ENCODE peak calls at places on chromosomes 2 and 18, in five cellular contexts. G is heart left ventricle, Z is pancreas, D is AG04450, O is left ventricle myocardium inferior. Y is an unnamed sample.

GRCh38 chr2:239695106-239695727 is 294.4 kb upstream of the HDAC4 start:
- DNase-seq in G (no peak), D (no peak), Z (no peak), O (no peak), Y (no peak)

GRCh38 chr2:234001380-234001993 is 49.0 kb upstream of the SPP2 start:
- DNase-seq in Z (no peak), O (no peak), G (no peak), D (no peak), Y (no peak)

GRCh38 chr2:85511008-85511895 is 27.7 kb upstream of the MAT2A start:
- DNase-seq in D (no peak), G (no peak), O (no peak), Z (no peak), Y (no peak)

GRCh38 chr2:180225118-180225517 is 218.0 kb upstream of the CWC22 start:
- DNase-seq in G (no peak), Z (no peak), D (no peak), O (no peak), Y (no peak)

GRCh38 chr2:241811952-241812729 is 3.1 kb downstream of the NEU4 start:
- DNase-seq in Z (peak), O (no peak), G (no peak), D (no peak), Y (peak)

GRCh38 chr2:168160897-168161296 is 86.5 kb downstream of the STK39 start:
- DNase-seq in Z (no peak), O (no peak), G (no peak), D (no peak), Y (no peak)

GRCh38 chr18:111292-112014 is 46.9 kb upstream of the USP14 start:
- DNase-seq in Z (peak), O (peak), G (peak), D (no peak), Y (peak)

GRCh38 chr2:103103678-103104077 is 341.8 kb downstream of the TMEM182 start:
- DNase-seq in D (no peak), G (no peak), O (no peak), Z (no peak), Y (no peak)

GRCh38 chr2:130850788-130851623 is 14.3 kb downstream of the ARHGEF4 start:
- DNase-seq in G (no peak), O (peak), Z (no peak), D (no peak), Y (peak)

GRCh38 chr2:233764264-233764663 is 4.2 kb downstream of the UGT1A1 start:
- DNase-seq in G (no peak), Z (no peak), D (peak), O (no peak), Y (no peak)

GRCh38 chr2:108139521-108139920 is 100.2 kb upstream of the SULT1C3 start:
- DNase-seq in O (no peak), D (no peak), G (no peak), Z (no peak), Y (no peak)

GRCh38 chr18:77711096-77711495 is 461.4 kb downstream of the GALR1 start:
- DNase-seq in D (no peak), G (no peak), Z (no peak), O (no peak), Y (no peak)

GRCh38 chr2:66390811-66391210 is 44.1 kb upstream of the MEIS1 start:
- DNase-seq in O (no peak), Z (no peak), D (no peak), G (no peak), Y (no peak)
- H3K27ac ChIP-seq in O (no peak), Z (no peak), D (no peak), G (no peak), Y (no peak)

DNA sequence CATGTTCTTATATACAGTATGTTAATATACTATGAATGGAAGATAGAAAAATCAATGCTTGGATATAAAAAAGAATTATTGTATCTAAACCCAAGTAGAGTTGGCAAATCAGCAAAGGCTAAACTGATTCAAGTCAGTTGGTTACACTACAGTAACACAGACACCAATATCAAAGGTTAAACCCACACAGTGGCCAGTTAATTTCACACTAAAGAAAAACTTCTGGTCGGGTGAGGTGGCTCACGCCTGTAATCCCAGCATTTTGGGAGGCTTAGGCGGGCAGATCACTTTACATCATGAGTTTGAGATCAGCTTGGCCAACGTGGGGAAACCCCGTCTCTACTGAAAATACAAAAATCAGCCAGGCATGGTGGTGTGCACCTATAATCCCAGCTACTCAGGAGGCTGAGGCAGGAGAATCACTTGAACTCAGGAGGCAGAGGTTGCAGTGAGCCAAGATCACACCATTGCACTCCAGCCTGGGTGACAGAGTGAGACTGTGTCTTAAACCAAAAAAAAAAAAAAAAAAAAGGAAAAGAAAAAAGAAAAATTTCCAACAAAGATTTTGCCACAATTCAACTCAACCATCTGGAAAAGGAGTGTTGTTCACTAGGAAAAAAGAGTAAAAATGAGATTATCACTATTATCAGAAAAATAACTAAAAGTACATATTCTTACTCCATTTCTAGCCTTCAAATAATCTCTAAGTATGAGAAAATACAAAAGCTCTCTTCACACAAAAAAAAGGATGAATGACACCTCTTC is 8.9 kb downstream of the FBXO11 start:
- DNase-seq in D (no peak), Z (no peak), G (no peak), O (no peak), Y (no peak)
- H3K27ac ChIP-seq in D (no peak), Z (no peak), G (no peak), O (no peak), Y (peak)

GRCh38 chr2:97788986-97789644 is 75.7 kb downstream of the ZAP70 start:
- DNase-seq in Z (no peak), D (no peak), O (no peak), G (no peak), Y (no peak)

GRCh38 chr2:97781981-97782380 is 68.6 kb downstream of the ZAP70 start:
- DNase-seq in D (no peak), O (no peak), Z (no peak), G (no peak), Y (no peak)

GRCh38 chr2:97785818-97786217 is 72.4 kb downstream of the ZAP70 start:
- DNase-seq in O (no peak), D (no peak), G (no peak), Z (no peak), Y (no peak)

GRCh38 chr2:97779141-97779540 is 65.8 kb downstream of the ZAP70 start:
- DNase-seq in Z (no peak), G (no peak), O (no peak), D (no peak), Y (no peak)

GRCh38 chr2:97784953-97785352 is 71.6 kb downstream of the ZAP70 start:
- DNase-seq in Z (no peak), O (no peak), D (no peak), G (no peak), Y (no peak)
- H3K27ac ChIP-seq in Z (no peak), O (no peak), D (no peak), G (no peak), Y (no peak)

GRCh38 chr2:171401947-171402346 is 31.8 kb downstream of the METTL8 start:
- DNase-seq in D (no peak), Z (no peak), G (no peak), O (no peak), Y (no peak)
- H3K27ac ChIP-seq in D (no peak), Z (no peak), G (no peak), O (no peak), Y (no peak)

DNA sequence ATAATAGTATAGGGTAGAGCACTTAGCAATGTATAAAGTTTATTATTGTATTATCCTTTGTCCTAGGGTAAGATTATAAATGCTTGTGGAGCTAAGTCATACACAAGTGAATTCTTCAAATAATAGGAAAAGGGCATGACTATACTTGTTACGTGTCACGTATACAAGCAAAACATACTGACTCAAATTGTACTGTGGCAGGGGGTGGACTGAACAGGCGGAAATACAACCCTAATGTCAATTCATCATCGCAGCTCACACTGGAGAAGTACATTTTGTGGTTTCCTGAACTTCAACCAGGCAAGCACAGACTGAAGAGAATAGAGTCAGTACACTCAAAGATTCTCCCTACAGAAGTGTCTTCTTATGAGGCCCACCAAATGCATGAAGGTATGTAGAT is 201.0 kb downstream of the MBD2 start:
- DNase-seq in O (no peak), Z (no peak), G (no peak), D (no peak), Y (no peak)
- H3K27ac ChIP-seq in O (no peak), Z (no peak), G (no peak), D (no peak), Y (no peak)

DNA sequence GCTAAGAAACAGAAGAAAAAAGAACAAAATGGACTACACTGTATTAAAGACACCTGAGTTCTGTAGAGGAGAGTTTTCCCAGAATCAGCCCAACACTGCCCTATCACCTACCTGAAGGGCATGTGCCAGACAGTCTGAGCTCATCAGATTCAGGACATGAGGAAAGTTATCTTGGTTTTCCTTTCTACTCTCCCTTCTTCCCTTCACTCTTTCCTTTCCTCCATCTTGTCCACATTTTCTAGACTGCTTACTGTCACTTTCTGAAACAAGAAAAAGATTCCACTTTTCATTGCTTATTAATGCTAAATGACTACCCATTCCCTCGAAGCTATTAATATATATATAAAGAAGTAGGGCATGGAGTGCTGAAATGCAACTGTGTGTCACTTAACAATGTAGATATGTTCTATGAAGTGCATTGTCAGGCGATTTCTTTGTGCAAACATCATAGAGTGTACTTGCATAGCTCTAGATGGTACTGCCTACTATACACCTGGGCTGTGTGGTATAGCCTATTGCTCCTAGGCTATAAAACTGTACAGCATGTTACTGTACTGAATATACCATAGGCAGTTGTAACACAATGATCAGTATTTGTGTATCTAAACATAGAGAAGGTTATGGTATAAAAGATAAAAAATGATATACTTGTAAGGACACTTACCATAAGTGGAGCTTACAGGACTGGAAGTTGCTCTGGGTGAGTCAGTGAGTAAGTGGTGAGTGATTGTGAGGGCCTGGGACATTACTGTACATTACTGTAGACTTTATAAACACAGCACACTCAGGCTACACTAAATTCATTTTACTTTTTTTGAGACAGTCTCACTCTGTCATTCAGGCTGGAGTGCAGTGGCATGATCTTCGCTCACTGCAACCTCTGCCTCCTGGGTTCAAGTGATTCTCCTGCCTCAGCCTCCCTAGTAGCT is 145.5 kb upstream of the ITGA6 start:
- DNase-seq in D (peak), Z (no peak), O (no peak), G (no peak), Y (no peak)
- H3K27ac ChIP-seq in D (peak), Z (no peak), O (no peak), G (no peak), Y (no peak)